ENCODE peak calls at places on chromosomes 4 and X, in four cellular contexts. One of them, this sample, is unnamed.

GRCh38 chr4:8365951-8366350 is 74.6 kb downstream of the ACOX3 start:
- DNase-seq in stromal cell of bone marrow: no peak
- DNase-seq in Karpas-422: no peak
- DNase-seq in lower leg skin: no peak
- DNase-seq in this sample: peak

GRCh38 chr4:90183254-90183653 is 56.1 kb downstream of the CCSER1 start:
- DNase-seq in lower leg skin: no peak
- DNase-seq in Karpas-422: peak
- DNase-seq in stromal cell of bone marrow: no peak
- DNase-seq in this sample: no peak

GRCh38 chr4:76639292-76639691 is 204.3 kb downstream of the SHROOM3 start:
- DNase-seq in lower leg skin: no peak
- DNase-seq in Karpas-422: no peak
- DNase-seq in stromal cell of bone marrow: no peak
- DNase-seq in this sample: no peak

GRCh38 chr4:89067407-89067806 is 10.4 kb upstream of the FAM13A start:
- DNase-seq in lower leg skin: no peak
- DNase-seq in stromal cell of bone marrow: peak
- DNase-seq in Karpas-422: no peak
- DNase-seq in this sample: no peak

GRCh38 chr4:159497961-159498360 is 395.1 kb downstream of the RAPGEF2 start:
- DNase-seq in stromal cell of bone marrow: no peak
- DNase-seq in lower leg skin: no peak
- DNase-seq in Karpas-422: no peak
- DNase-seq in this sample: no peak

GRCh38 chrX:10099411-10099810 is 57.4 kb upstream of the CLCN4 start:
- DNase-seq in lower leg skin: no peak
- DNase-seq in Karpas-422: peak
- DNase-seq in stromal cell of bone marrow: no peak
- DNase-seq in this sample: no peak

GRCh38 chr4:187415227-187415626 is 580.3 kb upstream of the ZFP42 start:
- DNase-seq in Karpas-422: no peak
- DNase-seq in lower leg skin: no peak
- DNase-seq in stromal cell of bone marrow: no peak
- DNase-seq in this sample: no peak

GRCh38 chr4:82710202-82710929 is 88.2 kb downstream of the SCD5 start:
- DNase-seq in Karpas-422: peak
- DNase-seq in stromal cell of bone marrow: no peak
- DNase-seq in lower leg skin: no peak
- DNase-seq in this sample: no peak

GRCh38 chrX:4451591-4451990 is 738.1 kb upstream of the PRKX start:
- DNase-seq in stromal cell of bone marrow: no peak
- DNase-seq in Karpas-422: no peak
- DNase-seq in lower leg skin: no peak
- DNase-seq in this sample: no peak

GRCh38 chrX:46965125-46965758 is 53.0 kb downstream of the JADE3 start:
- DNase-seq in Karpas-422: no peak
- DNase-seq in lower leg skin: no peak
- DNase-seq in stromal cell of bone marrow: no peak
- DNase-seq in this sample: no peak

GRCh38 chr4:101018836-101019235 is 328.5 kb downstream of the PPP3CA start:
- DNase-seq in stromal cell of bone marrow: no peak
- DNase-seq in lower leg skin: no peak
- DNase-seq in Karpas-422: no peak
- DNase-seq in this sample: no peak

GRCh38 chrX:154444001-154444754 is at the start of gene FAM50A:
- DNase-seq in stromal cell of bone marrow: peak
- DNase-seq in Karpas-422: peak
- DNase-seq in lower leg skin: peak
- DNase-seq in this sample: peak

GRCh38 chr4:164997324-164997723 is 19.9 kb upstream of the TRIM61 start:
- DNase-seq in stromal cell of bone marrow: no peak
- DNase-seq in Karpas-422: peak
- DNase-seq in lower leg skin: no peak
- DNase-seq in this sample: no peak

GRCh38 chr4:134544303-134544761 is 342.7 kb upstream of the PABPC4L start:
- DNase-seq in Karpas-422: no peak
- DNase-seq in lower leg skin: no peak
- DNase-seq in stromal cell of bone marrow: peak
- DNase-seq in this sample: no peak

GRCh38 chrX:86383681-86384540 is 235.7 kb downstream of the DACH2 start:
- DNase-seq in lower leg skin: no peak
- DNase-seq in Karpas-422: no peak
- DNase-seq in stromal cell of bone marrow: no peak
- DNase-seq in this sample: no peak

GRCh38 chr4:77354550-77354949 is 197.5 kb downstream of the CCNG2 start:
- DNase-seq in lower leg skin: no peak
- DNase-seq in stromal cell of bone marrow: no peak
- DNase-seq in Karpas-422: no peak
- DNase-seq in this sample: no peak

GRCh38 chrX:118974908-118975671 is 672 bp downstream of the LONRF3 start:
- DNase-seq in stromal cell of bone marrow: no peak
- DNase-seq in lower leg skin: no peak
- DNase-seq in Karpas-422: no peak
- DNase-seq in this sample: no peak

GRCh38 chr4:164731827-164732474 is 22.0 kb upstream of the SMIM31 start:
- DNase-seq in stromal cell of bone marrow: peak
- DNase-seq in Karpas-422: peak
- DNase-seq in lower leg skin: no peak
- DNase-seq in this sample: no peak

GRCh38 chr4:183220246-183220645 is 99.8 kb downstream of the CLDN22 start:
- DNase-seq in lower leg skin: no peak
- DNase-seq in stromal cell of bone marrow: no peak
- DNase-seq in Karpas-422: no peak
- DNase-seq in this sample: no peak

GRCh38 chrX:9197231-9197630 is 163.3 kb upstream of the FAM9B start:
- DNase-seq in Karpas-422: no peak
- DNase-seq in stromal cell of bone marrow: peak
- DNase-seq in lower leg skin: no peak
- DNase-seq in this sample: no peak

GRCh38 chrX:153727108-153727931 is 2.7 kb downstream of the ABCD1 start:
- DNase-seq in stromal cell of bone marrow: no peak
- DNase-seq in Karpas-422: no peak
- DNase-seq in lower leg skin: no peak
- DNase-seq in this sample: no peak

GRCh38 chr4:89765966-89766365 is 71.0 kb downstream of the SNCA start:
- DNase-seq in lower leg skin: peak
- DNase-seq in stromal cell of bone marrow: peak
- DNase-seq in Karpas-422: no peak
- DNase-seq in this sample: no peak

GRCh38 chr4:10201356-10202223 is 85.0 kb upstream of the WDR1 start:
- DNase-seq in stromal cell of bone marrow: no peak
- DNase-seq in lower leg skin: no peak
- DNase-seq in Karpas-422: no peak
- DNase-seq in this sample: no peak